ENCODE peak calls at places on chromosomes 4 and X, in nine cellular contexts. Y is GF-D8; B is astrocyte of the spinal cord; C is activated CD4-positive, alpha-beta T cell treated with anti-CD3 and anti-CD28 coated beads, Interleukin-2, amount 10 ng/mL, durations not matched to agents 7 days and 5 days; W is HS-5; V is stimulated activated CD4-positive, alpha-beta T cell treated with anti-CD3 and anti-CD28 coated beads, Interleukin-2, amount 100 ng/mL, for 48 hours; X is activated naive CD8-positive, alpha-beta T cell treated with anti-CD3 and anti-CD28 coated beads, Interleukin-2, amount 10 ng/mL, durations not matched to agents 7 days and 5 days; K is AML-193; Q is heart left ventricle. F is an unnamed sample.

GRCh38 chr4:86788826-86789225 is 60.4 kb downstream of the SLC10A6 start:
- DNase-seq in B (no peak), Q (no peak), X (no peak), Y (no peak), W (no peak), C (no peak), V (no peak), K (no peak), F (no peak)

GRCh38 chrX:973010-973409 is 239.4 kb downstream of the CRLF2 start:
- DNase-seq in V (no peak), W (no peak), Q (no peak), B (no peak), Y (no peak), K (no peak), X (no peak), C (no peak), F (no peak)

GRCh38 chrX:373641-374471 is 12.9 kb downstream of the PPP2R3B start:
- DNase-seq in Q (peak; percentile 64), Y (no peak), B (peak; percentile 27), K (no peak), X (peak; percentile 59), C (peak; percentile 16), W (no peak), V (peak; percentile 23), F (no peak)

GRCh38 chr4:185587444-185588161 is 52.3 kb upstream of the PDLIM3 start:
- DNase-seq in W (no peak), X (peak; percentile 39), B (no peak), K (no peak), C (peak; percentile 40), V (peak; percentile 38), Q (peak; percentile 84), Y (no peak), F (no peak)

GRCh38 chr4:169823685-169824084 is 65.9 kb upstream of the HPF1 start:
- DNase-seq in V (peak; percentile 2), Y (no peak), Q (peak; percentile 37), K (no peak), B (peak; percentile 70), C (peak; percentile 43), W (no peak), X (peak; percentile 28), F (peak; percentile 7)

GRCh38 chr4:115028682-115029385 is 84.6 kb downstream of the NDST4 start:
- DNase-seq in Q (no peak), K (no peak), Y (no peak), B (no peak), V (no peak), W (no peak), X (no peak), C (no peak), F (no peak)

GRCh38 chr4:69749771-69750170 is 10.6 kb downstream of the SULT1B1 start:
- DNase-seq in Q (no peak), V (no peak), K (peak; percentile 85), X (no peak), Y (peak; percentile 34), B (peak; percentile 31), C (no peak), W (no peak), F (no peak)

GRCh38 chr4:87983996-87984395 is 8.5 kb downstream of the SPP1 start:
- DNase-seq in K (no peak), C (no peak), B (no peak), V (no peak), Y (no peak), W (no peak), X (no peak), Q (no peak), F (no peak)

GRCh38 chr4:187995322-187996207 is at the start of gene ZFP42:
- DNase-seq in B (no peak), Y (no peak), W (no peak), K (no peak), C (no peak), X (no peak), Q (no peak), V (no peak), F (no peak)

GRCh38 chr4:89129080-89129640 is 17.8 kb downstream of the TIGD2 start:
- DNase-seq in C (no peak), Q (no peak), X (no peak), K (no peak), W (no peak), V (no peak), Y (no peak), B (peak; percentile 63), F (no peak)

GRCh38 chrX:134548257-134548732 is 88.3 kb downstream of the HPRT1 start:
- DNase-seq in Y (no peak), W (no peak), Q (no peak), V (no peak), B (no peak), X (no peak), C (peak; percentile 30), K (no peak), F (peak; percentile 23)

GRCh38 chrX:109740076-109740809 is 7.2 kb upstream of the ACSL4 start:
- DNase-seq in Q (no peak), V (no peak), X (no peak), K (peak; percentile 69), W (no peak), C (no peak), Y (peak; percentile 28), B (no peak), F (peak; percentile 25)

GRCh38 chrX:42119076-42119475 is 195.7 kb upstream of the CASK start:
- DNase-seq in X (no peak), V (no peak), C (no peak), Y (no peak), K (no peak), Q (no peak), W (peak; percentile 46), B (peak; percentile 67), F (no peak)

GRCh38 chr4:107862658-107863057 is 37.9 kb downstream of the SGMS2 start:
- DNase-seq in Q (peak; percentile 58), X (no peak), V (no peak), C (peak; percentile 24), Y (no peak), B (peak; percentile 68), W (peak; percentile 40), K (no peak), F (peak; percentile 86)

GRCh38 chr4:3207531-3208037 is 41.4 kb upstream of the MSANTD1 start:
- DNase-seq in B (no peak), C (no peak), Q (no peak), X (no peak), W (no peak), V (no peak), Y (peak; percentile 4), K (peak; percentile 48), F (no peak)

GRCh38 chr4:168880811-168881595 is 129.1 kb downstream of the CBR4 start:
- DNase-seq in X (no peak), K (peak; percentile 91), Y (peak; percentile 75), C (no peak), B (no peak), W (no peak), V (no peak), Q (no peak), F (peak; percentile 42)

GRCh38 chr4:95318483-95318882 is 230.3 kb downstream of the UNC5C start:
- DNase-seq in X (no peak), B (no peak), Q (no peak), V (no peak), Y (no peak), C (no peak), W (no peak), K (no peak), F (no peak)

GRCh38 chr4:78622253-78622979 is 70.8 kb downstream of the ANXA3 start:
- DNase-seq in V (no peak), Y (no peak), W (peak; percentile 42), X (no peak), K (no peak), B (peak; percentile 39), Q (no peak), C (no peak), F (peak; percentile 96)

GRCh38 chr4:6562931-6563901 is 11.8 kb upstream of the MAN2B2 start:
- DNase-seq in V (no peak), B (peak; percentile 11), C (no peak), Y (no peak), X (no peak), Q (no peak), K (no peak), W (no peak), F (no peak)

GRCh38 chr4:168919706-168920324 is 90.2 kb downstream of the CBR4 start:
- DNase-seq in B (no peak), W (no peak), Q (peak; percentile 27), K (no peak), C (no peak), X (no peak), V (no peak), Y (no peak), F (no peak)

GRCh38 chr4:34170941-34171340 is 2073.4 kb downstream of the ARAP2 start:
- DNase-seq in W (peak; percentile 30), X (no peak), K (no peak), C (no peak), V (no peak), B (peak; percentile 33), Y (no peak), Q (no peak), F (no peak)

GRCh38 chr4:173289351-173289725 is 44.8 kb downstream of the HMGB2 start:
- DNase-seq in K (no peak), Y (peak; percentile 89), V (no peak), W (no peak), C (no peak), Q (no peak), B (no peak), X (no peak), F (peak; percentile 15)

GRCh38 chr4:15238720-15239119 is 189.1 kb upstream of the C1QTNF7 start:
- DNase-seq in C (peak; percentile 23), W (no peak), Y (no peak), X (peak; percentile 36), V (no peak), K (peak; percentile 66), Q (no peak), B (peak; percentile 59), F (peak; percentile 11)

GRCh38 chr4:1337951-1338751 is 8.9 kb upstream of the UVSSA start:
- DNase-seq in Y (no peak), B (no peak), W (no peak), V (no peak), X (no peak), C (no peak), Q (peak; percentile 21), K (no peak), F (no peak)

GRCh38 chrX:123217077-123217476 is 33.0 kb downstream of the GRIA3 start:
- DNase-seq in Q (peak; percentile 34), Y (no peak), B (no peak), X (no peak), W (peak; percentile 10), C (no peak), V (no peak), K (no peak), F (no peak)

GRCh38 chr4:168515222-168516011 is 18.6 kb downstream of the PALLD start:
- DNase-seq in K (no peak), Q (peak; percentile 79), C (no peak), Y (no peak), W (no peak), V (no peak), B (no peak), X (no peak), F (no peak)

F was measured in small intestine.